ENCODE peak calls at places on chromosomes 4 and X, in six cellular contexts. R is GM18507; F is stimulated activated effector memory CD8-positive, alpha-beta T cell treated with anti-CD3 and anti-CD28 coated beads, Interleukin-12 subunit alpha, Interleukin-12 subunit beta, amount 100 ng/mL, for 72 hours; X is activated T-helper 1 cell treated with Interleukin-2 at 50 U/mL for 16 hours; G is cardiac muscle cell; E is A172. J is an unnamed sample.

GRCh38 chr4:58551676-58552075 is 1441.5 kb upstream of the IGFBP7 start:
- DNase-seq in R (no peak), F (no peak), X (no peak), G (no peak), E (no peak), J (no peak)

GRCh38 chrX:22975786-22976185 is 24.0 kb upstream of the DDX53 start:
- DNase-seq in R (no peak), F (no peak), X (no peak), G (no peak), E (no peak), J (no peak)

GRCh38 chrX:49163555-49164419 is 1.2 kb downstream of the MAGIX start:
- DNase-seq in R (no peak), F (peak), X (peak), G (peak), E (peak), J (peak)

GRCh38 chrX:110409925-110410324 is 51.3 kb downstream of the RTL9 start:
- DNase-seq in R (no peak), F (no peak), X (no peak), G (no peak), E (peak), J (no peak)

GRCh38 chr4:5678977-5679376 is 29.4 kb downstream of the EVC2 start:
- DNase-seq in R (no peak), F (no peak), X (no peak), G (no peak), E (no peak), J (no peak)

GRCh38 chr4:37762294-37763163 is 64.0 kb upstream of the PGM2 start:
- DNase-seq in R (no peak), F (no peak), X (no peak), G (peak), E (peak), J (no peak)

GRCh38 chr4:76640252-76640925 is 205.4 kb downstream of the SHROOM3 start:
- DNase-seq in R (no peak), F (no peak), X (no peak), G (no peak), E (no peak), J (no peak)

GRCh38 chr4:13347517-13348125 is 136.5 kb downstream of the RAB28 start:
- DNase-seq in R (no peak), F (no peak), X (no peak), G (no peak), E (no peak), J (no peak)

GRCh38 chrX:123648028-123648810 is 84.6 kb downstream of the THOC2 start:
- DNase-seq in R (no peak), F (no peak), X (no peak), G (peak), E (peak), J (no peak)

GRCh38 chr4:163701915-163702314 is 207.4 kb downstream of the TMA16 start:
- DNase-seq in R (peak), F (no peak), X (no peak), G (no peak), E (peak), J (no peak)

GRCh38 chr4:2273657-2274319 is 11.9 kb upstream of the MXD4 start:
- DNase-seq in R (no peak), F (no peak), X (no peak), G (no peak), E (no peak), J (no peak)

GRCh38 chrX:120840826-120841225 is 34.8 kb downstream of the CT47B1 start:
- DNase-seq in R (no peak), F (no peak), X (no peak), G (peak), E (no peak), J (no peak)

GRCh38 chr4:20248155-20248558 is 3.5 kb upstream of the SLIT2 start:
- DNase-seq in R (no peak), F (no peak), X (no peak), G (peak), E (peak), J (no peak)

GRCh38 chr4:133618963-133619362 is 469.9 kb downstream of the PCDH10 start:
- DNase-seq in R (no peak), F (no peak), X (no peak), G (peak), E (no peak), J (no peak)

GRCh38 chrX:130718137-130718536 is 184.9 kb downstream of the ENOX2 start:
- DNase-seq in R (no peak), F (no peak), X (no peak), G (no peak), E (no peak), J (no peak)

GRCh38 chr4:3246458-3247398 is 2.2 kb upstream of the MSANTD1 start:
- DNase-seq in R (no peak), F (no peak), X (no peak), G (no peak), E (no peak), J (no peak)

GRCh38 chr4:24164054-24164453 is 274.2 kb upstream of the PPARGC1A start:
- DNase-seq in R (no peak), F (no peak), X (no peak), G (no peak), E (peak), J (no peak)

GRCh38 chrX:133190877-133191738 is 27.0 kb downstream of the TFDP3 start:
- DNase-seq in R (no peak), F (no peak), X (no peak), G (no peak), E (no peak), J (no peak)

GRCh38 chr4:113447061-113447460 is 314.5 kb downstream of the CAMK2D start:
- DNase-seq in R (no peak), F (no peak), X (no peak), G (no peak), E (no peak), J (no peak)

GRCh38 chr4:8848507-8849265 is 23.0 kb downstream of the HMX1 start:
- DNase-seq in R (no peak), F (no peak), X (no peak), G (no peak), E (no peak), J (peak)

GRCh38 chrX:149825424-149825823 is 43.7 kb downstream of the MAGEA9 start:
- DNase-seq in R (no peak), F (peak), X (peak), G (peak), E (peak), J (no peak)

GRCh38 chr4:169351860-169352259 is 81.1 kb upstream of the SH3RF1 start:
- DNase-seq in R (no peak), F (no peak), X (no peak), G (peak), E (no peak), J (no peak)

GRCh38 chr4:70367813-70368212 is 7.3 kb downstream of the SMR3A start:
- DNase-seq in R (no peak), F (no peak), X (no peak), G (no peak), E (no peak), J (no peak)

GRCh38 chr4:155405059-155405458 is 28.3 kb upstream of the MAP9 start:
- DNase-seq in R (no peak), F (no peak), X (no peak), G (peak), E (no peak), J (no peak)

GRCh38 chr4:186193851-186194250 is 2.5 kb downstream of the CYP4V2 start:
- DNase-seq in R (no peak), F (no peak), X (no peak), G (no peak), E (no peak), J (no peak)

GRCh38 chr4:119589165-119589564 is 39.4 kb downstream of the PDE5A start:
- DNase-seq in R (no peak), F (no peak), X (no peak), G (no peak), E (no peak), J (no peak)

J was measured in T-helper 17 cell.